ENCODE peak calls at places on chromosomes 1 and 21, in seven cellular contexts. One of them, this sample, is unnamed. For H3K4me1, the result is how much of the 10 kb centered on the place peaks cover.

GRCh38 chr1:2469103-2469940 is 6.8 kb upstream of the PLCH2 start:
- DNase-seq in PC-3: no peak
- DNase-seq in PC-9: no peak
- DNase-seq in HCT116: no peak
- DNase-seq in endothelial cell of umbilical vein: no peak
- DNase-seq in fibroblast of lung: no peak
- DNase-seq in hepatocyte: no peak
- DNase-seq in this sample: no peak

GRCh38 chr1:112634367-112634766 is 14.7 kb downstream of the CAPZA1 start:
- DNase-seq in PC-3: no peak
- DNase-seq in endothelial cell of umbilical vein: no peak
- DNase-seq in PC-9: no peak
- DNase-seq in fibroblast of lung: no peak
- DNase-seq in HCT116: no peak
- DNase-seq in hepatocyte: no peak
- DNase-seq in this sample: no peak

GRCh38 chr1:118077331-118078055 is 107.5 kb downstream of the SPAG17 start:
- DNase-seq in HCT116: peak
- DNase-seq in fibroblast of lung: peak
- DNase-seq in PC-9: peak
- DNase-seq in endothelial cell of umbilical vein: peak
- DNase-seq in hepatocyte: peak
- DNase-seq in PC-3: peak
- DNase-seq in this sample: no peak

GRCh38 chr1:201275266-201275666 is 8.0 kb upstream of the PKP1 start:
- DNase-seq in PC-9: peak
- DNase-seq in PC-3: peak
- DNase-seq in HCT116: peak
- DNase-seq in fibroblast of lung: peak
- DNase-seq in hepatocyte: no peak
- DNase-seq in endothelial cell of umbilical vein: no peak
- DNase-seq in this sample: no peak

GRCh38 chr1:214331827-214332423 is 51.0 kb downstream of the SMYD2 start:
- DNase-seq in fibroblast of lung: peak
- DNase-seq in hepatocyte: peak
- DNase-seq in PC-9: peak
- DNase-seq in endothelial cell of umbilical vein: peak
- DNase-seq in PC-3: peak
- DNase-seq in HCT116: peak
- DNase-seq in this sample: peak

GRCh38 chr1:35929730-35930592 is 944 bp upstream of the AGO3 start:
- DNase-seq in PC-3: peak
- DNase-seq in PC-9: peak
- DNase-seq in fibroblast of lung: peak
- DNase-seq in hepatocyte: peak
- DNase-seq in HCT116: peak
- DNase-seq in endothelial cell of umbilical vein: no peak
- DNase-seq in this sample: peak

GRCh38 chr1:234779160-234779538 is 169.2 kb upstream of the IRF2BP2 start:
- DNase-seq in PC-3: no peak
- DNase-seq in PC-9: no peak
- DNase-seq in hepatocyte: peak
- DNase-seq in HCT116: no peak
- DNase-seq in fibroblast of lung: no peak
- DNase-seq in endothelial cell of umbilical vein: peak
- DNase-seq in this sample: no peak

GRCh38 chr1:221435510-221435909 is 306.4 kb downstream of the DUSP10 start:
- DNase-seq in endothelial cell of umbilical vein: peak
- DNase-seq in hepatocyte: peak
- DNase-seq in PC-3: peak
- DNase-seq in PC-9: no peak
- DNase-seq in HCT116: peak
- DNase-seq in fibroblast of lung: peak
- DNase-seq in this sample: no peak

GRCh38 chr1:59139396-59139795 is 157.5 kb upstream of the FGGY start:
- DNase-seq in PC-3: peak
- DNase-seq in endothelial cell of umbilical vein: no peak
- DNase-seq in hepatocyte: peak
- DNase-seq in HCT116: peak
- DNase-seq in fibroblast of lung: no peak
- DNase-seq in PC-9: peak
- DNase-seq in this sample: no peak

GRCh38 chr21:38843806-38844479 is 38.2 kb downstream of the ETS2 start:
- DNase-seq in fibroblast of lung: peak
- DNase-seq in hepatocyte: no peak
- DNase-seq in PC-3: peak
- DNase-seq in HCT116: no peak
- DNase-seq in endothelial cell of umbilical vein: peak
- DNase-seq in PC-9: no peak
- DNase-seq in this sample: no peak

GRCh38 chr21:26761174-26761915 is 83.9 kb downstream of the ADAMTS1 start:
- DNase-seq in hepatocyte: no peak
- DNase-seq in PC-9: no peak
- DNase-seq in endothelial cell of umbilical vein: no peak
- DNase-seq in PC-3: no peak
- DNase-seq in fibroblast of lung: no peak
- DNase-seq in HCT116: no peak
- DNase-seq in this sample: no peak

GRCh38 chr1:14944471-14944981 is 209.0 kb upstream of the TMEM51 start:
- DNase-seq in endothelial cell of umbilical vein: no peak
- DNase-seq in hepatocyte: no peak
- DNase-seq in HCT116: no peak
- DNase-seq in PC-3: no peak
- DNase-seq in PC-9: no peak
- DNase-seq in fibroblast of lung: no peak
- DNase-seq in this sample: no peak

GRCh38 chr1:71737768-71738167 is 544.6 kb downstream of the NEGR1 start:
- DNase-seq in hepatocyte: no peak
- DNase-seq in endothelial cell of umbilical vein: no peak
- DNase-seq in fibroblast of lung: no peak
- DNase-seq in PC-9: no peak
- DNase-seq in PC-3: no peak
- DNase-seq in HCT116: no peak
- DNase-seq in this sample: no peak

GRCh38 chr1:1230656-1231399 is 973 bp downstream of the SDF4 start:
- DNase-seq in HCT116: peak
- DNase-seq in hepatocyte: peak
- DNase-seq in fibroblast of lung: peak
- DNase-seq in endothelial cell of umbilical vein: peak
- DNase-seq in PC-9: no peak
- DNase-seq in PC-3: peak
- DNase-seq in this sample: peak

GRCh38 chr1:31705080-31705866 is 1.5 kb upstream of the COL16A1 start:
- DNase-seq in PC-9: no peak
- DNase-seq in HCT116: no peak
- DNase-seq in PC-3: peak
- DNase-seq in fibroblast of lung: peak
- DNase-seq in hepatocyte: peak
- DNase-seq in endothelial cell of umbilical vein: no peak
- DNase-seq in this sample: peak

GRCh38 chr21:35226960-35227741 is 178.0 kb upstream of the RUNX1 start:
- DNase-seq in HCT116: no peak
- DNase-seq in endothelial cell of umbilical vein: no peak
- DNase-seq in hepatocyte: no peak
- DNase-seq in PC-9: no peak
- DNase-seq in fibroblast of lung: no peak
- DNase-seq in PC-3: no peak
- DNase-seq in this sample: peak

GRCh38 chr1:41533731-41534080 is 49.2 kb upstream of the EDN2 start:
- DNase-seq in fibroblast of lung: no peak
- DNase-seq in HCT116: no peak
- DNase-seq in hepatocyte: no peak
- DNase-seq in PC-9: no peak
- DNase-seq in PC-3: no peak
- DNase-seq in endothelial cell of umbilical vein: no peak
- DNase-seq in this sample: no peak

GRCh38 chr1:7592120-7592798 is 178.8 kb upstream of the VAMP3 start:
- DNase-seq in hepatocyte: no peak
- DNase-seq in PC-3: no peak
- DNase-seq in PC-9: no peak
- DNase-seq in fibroblast of lung: no peak
- DNase-seq in endothelial cell of umbilical vein: no peak
- DNase-seq in HCT116: no peak
- DNase-seq in this sample: no peak

GRCh38 chr1:47378147-47378546 is 37.9 kb upstream of the FOXE3 start:
- DNase-seq in endothelial cell of umbilical vein: no peak
- DNase-seq in fibroblast of lung: peak
- DNase-seq in hepatocyte: no peak
- DNase-seq in HCT116: no peak
- DNase-seq in PC-3: no peak
- DNase-seq in PC-9: no peak
- DNase-seq in this sample: no peak

GRCh38 chr1:11516961-11517635 is 38.1 kb downstream of the DISP3 start:
- DNase-seq in endothelial cell of umbilical vein: no peak
- DNase-seq in fibroblast of lung: no peak
- DNase-seq in PC-9: no peak
- DNase-seq in PC-3: no peak
- DNase-seq in HCT116: no peak
- DNase-seq in hepatocyte: no peak
- DNase-seq in this sample: no peak

GRCh38 chr21:42040411-42041180 is 30.4 kb upstream of the ZBTB21 start:
- DNase-seq in hepatocyte: peak
- DNase-seq in PC-3: peak
- DNase-seq in PC-9: peak
- DNase-seq in endothelial cell of umbilical vein: peak
- DNase-seq in fibroblast of lung: peak
- DNase-seq in HCT116: peak
- DNase-seq in this sample: no peak

GRCh38 chr1:16023050-16023653 is 1.3 kb downstream of the CLCNKA start:
- DNase-seq in fibroblast of lung: no peak
- DNase-seq in PC-9: no peak
- DNase-seq in endothelial cell of umbilical vein: no peak
- DNase-seq in hepatocyte: no peak
- DNase-seq in HCT116: no peak
- DNase-seq in PC-3: no peak
- DNase-seq in this sample: no peak

GRCh38 chr1:200862713-200863415 is 9.9 kb upstream of the GPR25 start:
- DNase-seq in PC-3: no peak
- DNase-seq in PC-9: no peak
- DNase-seq in HCT116: no peak
- DNase-seq in endothelial cell of umbilical vein: no peak
- DNase-seq in fibroblast of lung: no peak
- DNase-seq in hepatocyte: no peak
- DNase-seq in this sample: no peak

GRCh38 chr1:154877370-154877974 is 7.4 kb upstream of the KCNN3 start:
- DNase-seq in HCT116: no peak
- DNase-seq in PC-3: peak
- DNase-seq in PC-9: no peak
- DNase-seq in endothelial cell of umbilical vein: peak
- DNase-seq in hepatocyte: peak
- DNase-seq in fibroblast of lung: no peak
- DNase-seq in this sample: no peak

GRCh38 chr1:15833069-15833679 is 14.3 kb upstream of the SPEN start:
- DNase-seq in PC-3: peak
- DNase-seq in HCT116: peak
- DNase-seq in PC-9: peak
- DNase-seq in fibroblast of lung: peak
- DNase-seq in endothelial cell of umbilical vein: no peak
- DNase-seq in hepatocyte: no peak
- DNase-seq in this sample: peak

GRCh38 chr1:106921186-106921585 is 135.3 kb upstream of the PRMT6 start:
- DNase-seq in PC-3: peak
- DNase-seq in PC-9: no peak
- DNase-seq in HCT116: no peak
- DNase-seq in fibroblast of lung: peak
- DNase-seq in hepatocyte: no peak
- DNase-seq in endothelial cell of umbilical vein: no peak
- DNase-seq in this sample: no peak

GRCh38 chr1:166884040-166884642 is 8.1 kb upstream of the TADA1 start:
- DNase-seq in fibroblast of lung: peak
- DNase-seq in endothelial cell of umbilical vein: peak
- DNase-seq in hepatocyte: peak
- DNase-seq in PC-3: no peak
- DNase-seq in PC-9: no peak
- DNase-seq in HCT116: no peak
- DNase-seq in this sample: no peak

GRCh38 chr21:16046625-16047340 is 317.0 kb downstream of the USP25 start:
- DNase-seq in HCT116: no peak
- DNase-seq in hepatocyte: no peak
- DNase-seq in fibroblast of lung: peak
- DNase-seq in endothelial cell of umbilical vein: no peak
- DNase-seq in PC-9: no peak
- DNase-seq in PC-3: peak
- DNase-seq in this sample: no peak

GRCh38 chr1:53590581-53591515 is 131.6 kb downstream of the DMRTB1 start:
- DNase-seq in HCT116: no peak
- DNase-seq in PC-9: no peak
- DNase-seq in PC-3: no peak
- DNase-seq in endothelial cell of umbilical vein: no peak
- DNase-seq in hepatocyte: peak
- DNase-seq in fibroblast of lung: peak
- DNase-seq in this sample: no peak

GRCh38 chr1:2185880-2186855 is 8.4 kb downstream of the FAAP20 start:
- DNase-seq in endothelial cell of umbilical vein: no peak
- DNase-seq in HCT116: no peak
- DNase-seq in PC-9: no peak
- DNase-seq in fibroblast of lung: no peak
- DNase-seq in PC-3: no peak
- DNase-seq in hepatocyte: no peak
- DNase-seq in this sample: no peak

GRCh38 chr1:151310986-151311385 is 16.2 kb downstream of the PI4KB start:
- DNase-seq in fibroblast of lung: no peak
- DNase-seq in HCT116: no peak
- DNase-seq in hepatocyte: no peak
- DNase-seq in endothelial cell of umbilical vein: no peak
- DNase-seq in PC-3: no peak
- DNase-seq in PC-9: no peak
- DNase-seq in this sample: no peak
- H3K4me2 ChIP-seq in fibroblast of lung: peak
- H3K4me2 ChIP-seq in HCT116: peak
- H3K4me2 ChIP-seq in hepatocyte: peak
- H3K4me2 ChIP-seq in endothelial cell of umbilical vein: no peak
- H3K4me2 ChIP-seq in PC-3: peak
- H3K4me2 ChIP-seq in PC-9: no peak
- H3K4me2 ChIP-seq in this sample: no peak

GRCh38 chr21:45125347-45125746 is 51.0 kb downstream of the ADARB1 start:
- DNase-seq in PC-9: no peak
- DNase-seq in PC-3: no peak
- DNase-seq in fibroblast of lung: no peak
- DNase-seq in endothelial cell of umbilical vein: no peak
- DNase-seq in HCT116: no peak
- DNase-seq in hepatocyte: no peak
- DNase-seq in this sample: no peak
- TF ChIP-seq EZH2 in PC-9: no peak
- TF ChIP-seq EZH2 in PC-3: no peak
- TF ChIP-seq EZH2 in fibroblast of lung: no peak
- TF ChIP-seq EZH2 in endothelial cell of umbilical vein: no peak
- TF ChIP-seq EZH2 in HCT116: no peak
- TF ChIP-seq EZH2 in hepatocyte: no peak
- TF ChIP-seq EZH2 in this sample: no peak

GRCh38 chr1:204299828-204300365 is 59.8 kb downstream of the PLEKHA6 start:
- DNase-seq in HCT116: no peak
- DNase-seq in hepatocyte: no peak
- DNase-seq in endothelial cell of umbilical vein: no peak
- DNase-seq in PC-3: no peak
- DNase-seq in PC-9: no peak
- DNase-seq in fibroblast of lung: no peak
- DNase-seq in this sample: no peak
- H3K4me1 ChIP-seq in HCT116: under half
- H3K4me1 ChIP-seq in hepatocyte: under half
- H3K4me1 ChIP-seq in endothelial cell of umbilical vein: under half
- H3K4me1 ChIP-seq in PC-3: under half
- H3K4me1 ChIP-seq in PC-9: half or more
- H3K4me1 ChIP-seq in fibroblast of lung: under half
- H3K4me1 ChIP-seq in this sample: under half

GRCh38 chr1:25804964-25805862 is 5.2 kb downstream of the SELENON start:
- DNase-seq in fibroblast of lung: no peak
- DNase-seq in HCT116: no peak
- DNase-seq in PC-3: no peak
- DNase-seq in endothelial cell of umbilical vein: no peak
- DNase-seq in hepatocyte: no peak
- DNase-seq in PC-9: no peak
- DNase-seq in this sample: no peak
- H3K4me2 ChIP-seq in fibroblast of lung: no peak
- H3K4me2 ChIP-seq in HCT116: no peak
- H3K4me2 ChIP-seq in PC-3: no peak
- H3K4me2 ChIP-seq in endothelial cell of umbilical vein: peak
- H3K4me2 ChIP-seq in hepatocyte: no peak
- H3K4me2 ChIP-seq in PC-9: no peak
- H3K4me2 ChIP-seq in this sample: no peak